ENCODE peak calls at places on chromosomes 5 and 9, in ten cellular contexts. One of them, this sample, is unnamed.
A peak's percentile ranks its signal among the peaks of the same experiment; 100 is the strongest.

GRCh38 chr5:151937851-151938250 is 13.2 kb upstream of the GLRA1 start:
- DNase-seq in right lobe of liver: no peak
- DNase-seq in HFF-Myc: no peak
- DNase-seq in NCI-H2081: no peak
- DNase-seq in heart right ventricle: no peak
- DNase-seq in GM12864: no peak
- DNase-seq in bronchial epithelial cell: no peak
- DNase-seq in epithelial cell of prostate: no peak
- DNase-seq in ureter: no peak
- DNase-seq in activated naive CD8-positive, alpha-beta T cell treated with anti-CD3 and anti-CD28 coated beads, Interleukin-2, amount 50 U/mL, for 24 hours: no peak
- DNase-seq in this sample: peak; percentile 68

GRCh38 chr5:140664018-140664352 is 719 bp upstream of the WDR55 start:
- DNase-seq in bronchial epithelial cell: no peak
- DNase-seq in epithelial cell of prostate: no peak
- DNase-seq in GM12864: no peak
- DNase-seq in heart right ventricle: no peak
- DNase-seq in right lobe of liver: no peak
- DNase-seq in activated naive CD8-positive, alpha-beta T cell treated with anti-CD3 and anti-CD28 coated beads, Interleukin-2, amount 50 U/mL, for 24 hours: no peak
- DNase-seq in HFF-Myc: no peak
- DNase-seq in ureter: no peak
- DNase-seq in NCI-H2081: no peak
- DNase-seq in this sample: no peak

GRCh38 chr5:151158287-151158661 is 695 bp upstream of the ANXA6 start:
- DNase-seq in GM12864: no peak
- DNase-seq in NCI-H2081: no peak
- DNase-seq in ureter: no peak
- DNase-seq in heart right ventricle: no peak
- DNase-seq in bronchial epithelial cell: no peak
- DNase-seq in HFF-Myc: no peak
- DNase-seq in activated naive CD8-positive, alpha-beta T cell treated with anti-CD3 and anti-CD28 coated beads, Interleukin-2, amount 50 U/mL, for 24 hours: peak; percentile 43
- DNase-seq in epithelial cell of prostate: no peak
- DNase-seq in right lobe of liver: no peak
- DNase-seq in this sample: no peak

GRCh38 chr9:4955836-4956235 is 29.2 kb upstream of the JAK2 start:
- DNase-seq in right lobe of liver: no peak
- DNase-seq in HFF-Myc: no peak
- DNase-seq in ureter: no peak
- DNase-seq in heart right ventricle: no peak
- DNase-seq in NCI-H2081: no peak
- DNase-seq in bronchial epithelial cell: peak; percentile 82
- DNase-seq in activated naive CD8-positive, alpha-beta T cell treated with anti-CD3 and anti-CD28 coated beads, Interleukin-2, amount 50 U/mL, for 24 hours: no peak
- DNase-seq in GM12864: no peak
- DNase-seq in epithelial cell of prostate: no peak
- DNase-seq in this sample: peak; percentile 93

GRCh38 chr5:159041754-159042153 is 58.0 kb downstream of the EBF1 start:
- DNase-seq in NCI-H2081: no peak
- DNase-seq in bronchial epithelial cell: no peak
- DNase-seq in epithelial cell of prostate: no peak
- DNase-seq in heart right ventricle: no peak
- DNase-seq in HFF-Myc: no peak
- DNase-seq in GM12864: no peak
- DNase-seq in right lobe of liver: no peak
- DNase-seq in activated naive CD8-positive, alpha-beta T cell treated with anti-CD3 and anti-CD28 coated beads, Interleukin-2, amount 50 U/mL, for 24 hours: no peak
- DNase-seq in ureter: no peak
- DNase-seq in this sample: peak; percentile 43

GRCh38 chr5:15904894-15905805 is 274.4 kb downstream of the MARCHF11 start:
- DNase-seq in activated naive CD8-positive, alpha-beta T cell treated with anti-CD3 and anti-CD28 coated beads, Interleukin-2, amount 50 U/mL, for 24 hours: no peak
- DNase-seq in HFF-Myc: no peak
- DNase-seq in bronchial epithelial cell: no peak
- DNase-seq in right lobe of liver: no peak
- DNase-seq in epithelial cell of prostate: no peak
- DNase-seq in heart right ventricle: no peak
- DNase-seq in GM12864: no peak
- DNase-seq in ureter: no peak
- DNase-seq in NCI-H2081: no peak
- DNase-seq in this sample: no peak

GRCh38 chr5:143874312-143874711 is 62.4 kb downstream of the HMHB1 start:
- DNase-seq in right lobe of liver: no peak
- DNase-seq in ureter: no peak
- DNase-seq in GM12864: no peak
- DNase-seq in epithelial cell of prostate: no peak
- DNase-seq in activated naive CD8-positive, alpha-beta T cell treated with anti-CD3 and anti-CD28 coated beads, Interleukin-2, amount 50 U/mL, for 24 hours: no peak
- DNase-seq in NCI-H2081: no peak
- DNase-seq in heart right ventricle: no peak
- DNase-seq in bronchial epithelial cell: no peak
- DNase-seq in HFF-Myc: no peak
- DNase-seq in this sample: peak; percentile 45

GRCh38 chr9:23636199-23636598 is 189.8 kb downstream of the ELAVL2 start:
- DNase-seq in GM12864: no peak
- DNase-seq in epithelial cell of prostate: no peak
- DNase-seq in bronchial epithelial cell: no peak
- DNase-seq in ureter: no peak
- DNase-seq in NCI-H2081: no peak
- DNase-seq in activated naive CD8-positive, alpha-beta T cell treated with anti-CD3 and anti-CD28 coated beads, Interleukin-2, amount 50 U/mL, for 24 hours: no peak
- DNase-seq in heart right ventricle: no peak
- DNase-seq in HFF-Myc: no peak
- DNase-seq in right lobe of liver: no peak
- DNase-seq in this sample: no peak

GRCh38 chr9:83544002-83544698 is 5.9 kb upstream of the FRMD3 start:
- DNase-seq in epithelial cell of prostate: peak; percentile 77
- DNase-seq in activated naive CD8-positive, alpha-beta T cell treated with anti-CD3 and anti-CD28 coated beads, Interleukin-2, amount 50 U/mL, for 24 hours: no peak
- DNase-seq in ureter: peak; percentile 48
- DNase-seq in right lobe of liver: no peak
- DNase-seq in GM12864: peak; percentile 16
- DNase-seq in NCI-H2081: peak; percentile 47
- DNase-seq in HFF-Myc: peak; percentile 25
- DNase-seq in heart right ventricle: peak; percentile 39
- DNase-seq in bronchial epithelial cell: peak; percentile 79
- DNase-seq in this sample: peak; percentile 86

GRCh38 chr5:32679218-32679617 is 31.9 kb upstream of the NPR3 start:
- DNase-seq in NCI-H2081: no peak
- DNase-seq in HFF-Myc: peak; percentile 22
- DNase-seq in ureter: no peak
- DNase-seq in heart right ventricle: no peak
- DNase-seq in right lobe of liver: no peak
- DNase-seq in GM12864: no peak
- DNase-seq in epithelial cell of prostate: no peak
- DNase-seq in activated naive CD8-positive, alpha-beta T cell treated with anti-CD3 and anti-CD28 coated beads, Interleukin-2, amount 50 U/mL, for 24 hours: no peak
- DNase-seq in bronchial epithelial cell: peak; percentile 62
- DNase-seq in this sample: no peak

GRCh38 chr9:71519098-71519497 is 249.2 kb downstream of the CEMIP2 start:
- DNase-seq in NCI-H2081: no peak
- DNase-seq in activated naive CD8-positive, alpha-beta T cell treated with anti-CD3 and anti-CD28 coated beads, Interleukin-2, amount 50 U/mL, for 24 hours: no peak
- DNase-seq in bronchial epithelial cell: no peak
- DNase-seq in right lobe of liver: no peak
- DNase-seq in ureter: no peak
- DNase-seq in epithelial cell of prostate: no peak
- DNase-seq in GM12864: no peak
- DNase-seq in heart right ventricle: no peak
- DNase-seq in HFF-Myc: no peak
- DNase-seq in this sample: no peak

GRCh38 chr5:116507051-116507537 is 67.5 kb downstream of the SEMA6A start:
- DNase-seq in HFF-Myc: no peak
- DNase-seq in GM12864: no peak
- DNase-seq in ureter: peak; percentile 53
- DNase-seq in epithelial cell of prostate: no peak
- DNase-seq in NCI-H2081: no peak
- DNase-seq in activated naive CD8-positive, alpha-beta T cell treated with anti-CD3 and anti-CD28 coated beads, Interleukin-2, amount 50 U/mL, for 24 hours: no peak
- DNase-seq in heart right ventricle: no peak
- DNase-seq in bronchial epithelial cell: no peak
- DNase-seq in right lobe of liver: no peak
- DNase-seq in this sample: no peak

GRCh38 chr5:121503111-121503840 is 348.4 kb upstream of the FTMT start:
- DNase-seq in GM12864: no peak
- DNase-seq in bronchial epithelial cell: peak; percentile 4
- DNase-seq in ureter: no peak
- DNase-seq in activated naive CD8-positive, alpha-beta T cell treated with anti-CD3 and anti-CD28 coated beads, Interleukin-2, amount 50 U/mL, for 24 hours: no peak
- DNase-seq in NCI-H2081: no peak
- DNase-seq in epithelial cell of prostate: no peak
- DNase-seq in HFF-Myc: no peak
- DNase-seq in right lobe of liver: peak; percentile 43
- DNase-seq in heart right ventricle: peak; percentile 36
- DNase-seq in this sample: no peak

GRCh38 chr5:2255915-2256645 is 373.4 kb upstream of the IRX4 start:
- DNase-seq in activated naive CD8-positive, alpha-beta T cell treated with anti-CD3 and anti-CD28 coated beads, Interleukin-2, amount 50 U/mL, for 24 hours: no peak
- DNase-seq in epithelial cell of prostate: no peak
- DNase-seq in GM12864: no peak
- DNase-seq in right lobe of liver: no peak
- DNase-seq in ureter: no peak
- DNase-seq in heart right ventricle: no peak
- DNase-seq in HFF-Myc: no peak
- DNase-seq in NCI-H2081: no peak
- DNase-seq in bronchial epithelial cell: no peak
- DNase-seq in this sample: no peak

GRCh38 chr9:127561491-127562270 is 50.4 kb upstream of the STXBP1 start:
- DNase-seq in right lobe of liver: no peak
- DNase-seq in heart right ventricle: peak; percentile 78
- DNase-seq in HFF-Myc: peak; percentile 98
- DNase-seq in activated naive CD8-positive, alpha-beta T cell treated with anti-CD3 and anti-CD28 coated beads, Interleukin-2, amount 50 U/mL, for 24 hours: peak; percentile 34
- DNase-seq in NCI-H2081: no peak
- DNase-seq in ureter: peak; percentile 93
- DNase-seq in bronchial epithelial cell: peak; percentile 99
- DNase-seq in GM12864: no peak
- DNase-seq in epithelial cell of prostate: peak; percentile 98
- DNase-seq in this sample: peak; percentile 99

GRCh38 chr5:147913786-147914185 is 7.4 kb upstream of the C5orf46 start:
- DNase-seq in epithelial cell of prostate: no peak
- DNase-seq in heart right ventricle: no peak
- DNase-seq in bronchial epithelial cell: peak; percentile 93
- DNase-seq in NCI-H2081: no peak
- DNase-seq in ureter: no peak
- DNase-seq in GM12864: no peak
- DNase-seq in right lobe of liver: no peak
- DNase-seq in activated naive CD8-positive, alpha-beta T cell treated with anti-CD3 and anti-CD28 coated beads, Interleukin-2, amount 50 U/mL, for 24 hours: no peak
- DNase-seq in HFF-Myc: no peak
- DNase-seq in this sample: no peak

GRCh38 chr5:150649828-150650712 is 9.6 kb downstream of the SYNPO start:
- DNase-seq in HFF-Myc: no peak
- DNase-seq in ureter: no peak
- DNase-seq in GM12864: no peak
- DNase-seq in heart right ventricle: no peak
- DNase-seq in epithelial cell of prostate: no peak
- DNase-seq in right lobe of liver: no peak
- DNase-seq in NCI-H2081: no peak
- DNase-seq in bronchial epithelial cell: no peak
- DNase-seq in activated naive CD8-positive, alpha-beta T cell treated with anti-CD3 and anti-CD28 coated beads, Interleukin-2, amount 50 U/mL, for 24 hours: no peak
- DNase-seq in this sample: no peak

GRCh38 chr5:126868961-126869451 is 92.1 kb downstream of the LMNB1 start:
- DNase-seq in bronchial epithelial cell: peak; percentile 17
- DNase-seq in NCI-H2081: no peak
- DNase-seq in GM12864: no peak
- DNase-seq in epithelial cell of prostate: no peak
- DNase-seq in ureter: no peak
- DNase-seq in heart right ventricle: no peak
- DNase-seq in HFF-Myc: no peak
- DNase-seq in activated naive CD8-positive, alpha-beta T cell treated with anti-CD3 and anti-CD28 coated beads, Interleukin-2, amount 50 U/mL, for 24 hours: peak; percentile 41
- DNase-seq in right lobe of liver: no peak
- DNase-seq in this sample: peak; percentile 21

GRCh38 chr5:38878391-38879090 is 32.7 kb downstream of the OSMR start:
- DNase-seq in right lobe of liver: no peak
- DNase-seq in epithelial cell of prostate: no peak
- DNase-seq in bronchial epithelial cell: no peak
- DNase-seq in ureter: no peak
- DNase-seq in HFF-Myc: no peak
- DNase-seq in activated naive CD8-positive, alpha-beta T cell treated with anti-CD3 and anti-CD28 coated beads, Interleukin-2, amount 50 U/mL, for 24 hours: no peak
- DNase-seq in NCI-H2081: no peak
- DNase-seq in heart right ventricle: no peak
- DNase-seq in GM12864: no peak
- DNase-seq in this sample: no peak

GRCh38 chr9:72907421-72907820 is 45.4 kb downstream of the ALDH1A1 start:
- DNase-seq in NCI-H2081: no peak
- DNase-seq in GM12864: no peak
- DNase-seq in ureter: no peak
- DNase-seq in bronchial epithelial cell: no peak
- DNase-seq in epithelial cell of prostate: no peak
- DNase-seq in right lobe of liver: no peak
- DNase-seq in heart right ventricle: no peak
- DNase-seq in HFF-Myc: no peak
- DNase-seq in activated naive CD8-positive, alpha-beta T cell treated with anti-CD3 and anti-CD28 coated beads, Interleukin-2, amount 50 U/mL, for 24 hours: no peak
- DNase-seq in this sample: no peak

GRCh38 chr5:37955748-37956147 is 115.9 kb upstream of the GDNF start:
- DNase-seq in NCI-H2081: no peak
- DNase-seq in ureter: no peak
- DNase-seq in bronchial epithelial cell: peak; percentile 6
- DNase-seq in activated naive CD8-positive, alpha-beta T cell treated with anti-CD3 and anti-CD28 coated beads, Interleukin-2, amount 50 U/mL, for 24 hours: no peak
- DNase-seq in right lobe of liver: no peak
- DNase-seq in HFF-Myc: no peak
- DNase-seq in GM12864: no peak
- DNase-seq in heart right ventricle: no peak
- DNase-seq in epithelial cell of prostate: no peak
- DNase-seq in this sample: no peak

GRCh38 chr5:142568271-142568995 is 117.5 kb downstream of the FGF1 start:
- DNase-seq in ureter: no peak
- DNase-seq in activated naive CD8-positive, alpha-beta T cell treated with anti-CD3 and anti-CD28 coated beads, Interleukin-2, amount 50 U/mL, for 24 hours: no peak
- DNase-seq in bronchial epithelial cell: no peak
- DNase-seq in HFF-Myc: no peak
- DNase-seq in NCI-H2081: no peak
- DNase-seq in right lobe of liver: no peak
- DNase-seq in heart right ventricle: peak; percentile 43
- DNase-seq in GM12864: no peak
- DNase-seq in epithelial cell of prostate: no peak
- DNase-seq in this sample: peak; percentile 13

GRCh38 chr9:34550016-34550680 is 27.4 kb upstream of the ENHO start:
- DNase-seq in right lobe of liver: no peak
- DNase-seq in epithelial cell of prostate: no peak
- DNase-seq in HFF-Myc: no peak
- DNase-seq in activated naive CD8-positive, alpha-beta T cell treated with anti-CD3 and anti-CD28 coated beads, Interleukin-2, amount 50 U/mL, for 24 hours: no peak
- DNase-seq in GM12864: no peak
- DNase-seq in heart right ventricle: no peak
- DNase-seq in bronchial epithelial cell: no peak
- DNase-seq in ureter: peak; percentile 39
- DNase-seq in NCI-H2081: no peak
- DNase-seq in this sample: no peak

GRCh38 chr9:111940697-111941096 is 44.1 kb downstream of the UGCG start:
- DNase-seq in epithelial cell of prostate: no peak
- DNase-seq in right lobe of liver: no peak
- DNase-seq in HFF-Myc: no peak
- DNase-seq in NCI-H2081: no peak
- DNase-seq in heart right ventricle: no peak
- DNase-seq in activated naive CD8-positive, alpha-beta T cell treated with anti-CD3 and anti-CD28 coated beads, Interleukin-2, amount 50 U/mL, for 24 hours: no peak
- DNase-seq in GM12864: no peak
- DNase-seq in bronchial epithelial cell: peak; percentile 47
- DNase-seq in ureter: no peak
- DNase-seq in this sample: no peak

GRCh38 chr9:135536166-135536565 is 9.8 kb upstream of the OBP2A start:
- DNase-seq in bronchial epithelial cell: no peak
- DNase-seq in epithelial cell of prostate: no peak
- DNase-seq in right lobe of liver: peak; percentile 18
- DNase-seq in GM12864: no peak
- DNase-seq in ureter: no peak
- DNase-seq in activated naive CD8-positive, alpha-beta T cell treated with anti-CD3 and anti-CD28 coated beads, Interleukin-2, amount 50 U/mL, for 24 hours: no peak
- DNase-seq in HFF-Myc: no peak
- DNase-seq in NCI-H2081: no peak
- DNase-seq in heart right ventricle: no peak
- DNase-seq in this sample: peak; percentile 29

GRCh38 chr5:148924817-148925216 is 98.4 kb downstream of the ADRB2 start:
- DNase-seq in HFF-Myc: no peak
- DNase-seq in GM12864: no peak
- DNase-seq in right lobe of liver: no peak
- DNase-seq in epithelial cell of prostate: no peak
- DNase-seq in ureter: no peak
- DNase-seq in NCI-H2081: no peak
- DNase-seq in activated naive CD8-positive, alpha-beta T cell treated with anti-CD3 and anti-CD28 coated beads, Interleukin-2, amount 50 U/mL, for 24 hours: no peak
- DNase-seq in bronchial epithelial cell: peak; percentile 61
- DNase-seq in heart right ventricle: peak; percentile 64
- DNase-seq in this sample: no peak

GRCh38 chr5:31130682-31131081 is 62.8 kb upstream of the CDH6 start:
- DNase-seq in right lobe of liver: no peak
- DNase-seq in NCI-H2081: no peak
- DNase-seq in HFF-Myc: no peak
- DNase-seq in activated naive CD8-positive, alpha-beta T cell treated with anti-CD3 and anti-CD28 coated beads, Interleukin-2, amount 50 U/mL, for 24 hours: no peak
- DNase-seq in heart right ventricle: no peak
- DNase-seq in GM12864: no peak
- DNase-seq in epithelial cell of prostate: no peak
- DNase-seq in bronchial epithelial cell: no peak
- DNase-seq in ureter: no peak
- DNase-seq in this sample: no peak

GRCh38 chr5:180785794-180786221 is 16.8 kb downstream of the MGAT1 start:
- DNase-seq in epithelial cell of prostate: no peak
- DNase-seq in heart right ventricle: no peak
- DNase-seq in activated naive CD8-positive, alpha-beta T cell treated with anti-CD3 and anti-CD28 coated beads, Interleukin-2, amount 50 U/mL, for 24 hours: no peak
- DNase-seq in NCI-H2081: no peak
- DNase-seq in HFF-Myc: no peak
- DNase-seq in bronchial epithelial cell: peak; percentile 61
- DNase-seq in GM12864: no peak
- DNase-seq in right lobe of liver: no peak
- DNase-seq in ureter: peak; percentile 59
- DNase-seq in this sample: peak; percentile 93